ENCODE peak calls at places on chromosomes 4 and X, in seven cellular contexts. One of them, this sample, is unnamed.

GRCh38 chr4:38462659-38463058 is 201.3 kb upstream of the KLF3 start:
- DNase-seq in GM12865: no peak
- DNase-seq in cardiac fibroblast: no peak
- DNase-seq in mesothelial cell of epicardium: no peak
- DNase-seq in GM10248: no peak
- DNase-seq in WTC11: no peak
- DNase-seq in MM.1S: no peak
- DNase-seq in this sample: no peak

GRCh38 chrX:133968109-133968508 is 17.3 kb downstream of the GPC3 start:
- DNase-seq in MM.1S: no peak
- DNase-seq in WTC11: no peak
- DNase-seq in cardiac fibroblast: no peak
- DNase-seq in GM12865: no peak
- DNase-seq in mesothelial cell of epicardium: no peak
- DNase-seq in GM10248: no peak
- DNase-seq in this sample: no peak

GRCh38 chr4:14180983-14181601 is 553.6 kb upstream of the BOD1L1 start:
- DNase-seq in WTC11: no peak
- DNase-seq in GM12865: no peak
- DNase-seq in cardiac fibroblast: peak
- DNase-seq in MM.1S: no peak
- DNase-seq in GM10248: no peak
- DNase-seq in mesothelial cell of epicardium: no peak
- DNase-seq in this sample: no peak

GRCh38 chr4:11151500-11151899 is 277.2 kb downstream of the HS3ST1 start:
- DNase-seq in MM.1S: peak
- DNase-seq in cardiac fibroblast: no peak
- DNase-seq in WTC11: no peak
- DNase-seq in GM10248: no peak
- DNase-seq in mesothelial cell of epicardium: no peak
- DNase-seq in GM12865: peak
- DNase-seq in this sample: no peak

GRCh38 chrX:65932173-65933084 is 107.5 kb downstream of the VSIG4 start:
- DNase-seq in WTC11: peak
- DNase-seq in GM10248: no peak
- DNase-seq in mesothelial cell of epicardium: no peak
- DNase-seq in GM12865: no peak
- DNase-seq in MM.1S: no peak
- DNase-seq in cardiac fibroblast: no peak
- DNase-seq in this sample: no peak

GRCh38 chr4:151667666-151668065 is 93.1 kb downstream of the GATB start:
- DNase-seq in GM12865: no peak
- DNase-seq in cardiac fibroblast: no peak
- DNase-seq in GM10248: no peak
- DNase-seq in mesothelial cell of epicardium: no peak
- DNase-seq in MM.1S: no peak
- DNase-seq in WTC11: no peak
- DNase-seq in this sample: no peak

GRCh38 chrX:32137525-32137924 is 1065.7 kb upstream of the FTHL17 start:
- DNase-seq in MM.1S: peak
- DNase-seq in mesothelial cell of epicardium: peak
- DNase-seq in GM10248: no peak
- DNase-seq in GM12865: peak
- DNase-seq in cardiac fibroblast: peak
- DNase-seq in WTC11: peak
- DNase-seq in this sample: no peak

GRCh38 chr4:27010334-27010940 is 149.8 kb downstream of the STIM2 start:
- DNase-seq in mesothelial cell of epicardium: peak
- DNase-seq in WTC11: peak
- DNase-seq in MM.1S: peak
- DNase-seq in GM12865: peak
- DNase-seq in GM10248: peak
- DNase-seq in cardiac fibroblast: peak
- DNase-seq in this sample: no peak

GRCh38 chr4:152594981-152595916 is 59.4 kb upstream of the FBXW7 start:
- DNase-seq in cardiac fibroblast: no peak
- DNase-seq in GM10248: no peak
- DNase-seq in WTC11: no peak
- DNase-seq in MM.1S: no peak
- DNase-seq in mesothelial cell of epicardium: no peak
- DNase-seq in GM12865: peak
- DNase-seq in this sample: no peak

GRCh38 chr4:94758700-94759399 is 1.1 kb downstream of the BMPR1B start:
- DNase-seq in WTC11: peak
- DNase-seq in mesothelial cell of epicardium: no peak
- DNase-seq in GM10248: peak
- DNase-seq in GM12865: no peak
- DNase-seq in MM.1S: no peak
- DNase-seq in cardiac fibroblast: peak
- DNase-seq in this sample: no peak

GRCh38 chr4:177185579-177185978 is 124.1 kb upstream of the NEIL3 start:
- DNase-seq in GM10248: no peak
- DNase-seq in MM.1S: no peak
- DNase-seq in WTC11: no peak
- DNase-seq in mesothelial cell of epicardium: no peak
- DNase-seq in cardiac fibroblast: no peak
- DNase-seq in GM12865: no peak
- DNase-seq in this sample: no peak
- TF ChIP-seq CTCF in GM10248: no peak
- TF ChIP-seq CTCF in MM.1S: no peak
- TF ChIP-seq CTCF in WTC11: no peak
- TF ChIP-seq CTCF in mesothelial cell of epicardium: no peak
- TF ChIP-seq CTCF in cardiac fibroblast: no peak
- TF ChIP-seq CTCF in GM12865: no peak
- TF ChIP-seq CTCF in this sample: no peak

DNA sequence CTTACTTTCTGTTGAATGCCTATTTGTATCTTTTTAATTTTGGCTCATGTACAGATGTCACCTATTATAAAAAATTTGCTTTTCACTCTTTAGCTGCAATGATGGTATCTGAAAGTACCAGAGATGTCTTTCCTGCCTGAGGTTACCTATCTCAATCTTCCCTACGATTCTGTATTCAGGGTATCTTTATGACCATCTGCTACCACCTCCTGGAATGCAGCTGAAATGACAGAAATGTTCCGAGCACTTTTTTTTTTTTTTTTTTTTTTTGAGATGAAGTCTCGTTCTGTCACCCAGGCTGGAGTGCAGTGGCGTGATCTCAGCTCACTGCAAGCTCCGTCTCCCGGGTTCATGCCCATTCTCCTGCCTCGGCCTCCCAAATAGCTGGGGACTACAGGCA is 136.4 kb downstream of the REPS2 start:
- DNase-seq in WTC11: no peak
- DNase-seq in cardiac fibroblast: peak
- DNase-seq in mesothelial cell of epicardium: no peak
- DNase-seq in MM.1S: peak
- DNase-seq in GM12865: peak
- DNase-seq in GM10248: no peak
- DNase-seq in this sample: no peak
- TF ChIP-seq CTCF in WTC11: no peak
- TF ChIP-seq CTCF in cardiac fibroblast: no peak
- TF ChIP-seq CTCF in mesothelial cell of epicardium: no peak
- TF ChIP-seq CTCF in MM.1S: peak
- TF ChIP-seq CTCF in GM12865: peak
- TF ChIP-seq CTCF in GM10248: no peak
- TF ChIP-seq CTCF in this sample: no peak

DNA sequence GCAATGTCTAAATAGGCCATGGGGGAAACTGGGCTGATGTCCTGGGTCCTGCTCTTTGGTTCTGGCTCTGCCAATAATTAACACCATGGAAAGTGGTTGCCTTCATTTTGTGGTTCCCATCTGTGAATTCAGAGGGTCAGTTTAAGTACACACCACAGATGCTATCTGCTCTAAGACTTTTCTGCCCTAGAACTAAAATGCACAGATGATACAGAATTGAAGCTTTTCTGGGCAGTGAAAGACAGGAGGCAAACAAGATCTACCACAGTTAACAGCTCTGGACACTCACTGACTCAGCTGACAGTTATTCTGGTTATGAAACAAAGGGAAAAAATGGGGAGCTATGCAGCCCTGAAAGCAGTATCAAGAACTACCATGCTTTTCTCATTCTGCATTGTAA is 37.3 kb downstream of the APBB2 start:
- DNase-seq in MM.1S: no peak
- DNase-seq in mesothelial cell of epicardium: no peak
- DNase-seq in cardiac fibroblast: peak
- DNase-seq in WTC11: no peak
- DNase-seq in GM12865: no peak
- DNase-seq in GM10248: no peak
- DNase-seq in this sample: no peak
- TF ChIP-seq CTCF in MM.1S: no peak
- TF ChIP-seq CTCF in mesothelial cell of epicardium: no peak
- TF ChIP-seq CTCF in cardiac fibroblast: peak
- TF ChIP-seq CTCF in WTC11: no peak
- TF ChIP-seq CTCF in GM12865: no peak
- TF ChIP-seq CTCF in GM10248: no peak
- TF ChIP-seq CTCF in this sample: no peak

GRCh38 chrX:22389544-22390243 is 117.0 kb downstream of the CBLL2 start:
- DNase-seq in GM12865: no peak
- DNase-seq in WTC11: no peak
- DNase-seq in MM.1S: no peak
- DNase-seq in cardiac fibroblast: peak
- DNase-seq in mesothelial cell of epicardium: no peak
- DNase-seq in GM10248: no peak
- DNase-seq in this sample: no peak
- TF ChIP-seq CTCF in GM12865: no peak
- TF ChIP-seq CTCF in WTC11: no peak
- TF ChIP-seq CTCF in MM.1S: no peak
- TF ChIP-seq CTCF in cardiac fibroblast: no peak
- TF ChIP-seq CTCF in mesothelial cell of epicardium: no peak
- TF ChIP-seq CTCF in GM10248: no peak
- TF ChIP-seq CTCF in this sample: no peak

GRCh38 chrX:13598877-13599276 is 29.5 kb downstream of the EGFL6 start:
- DNase-seq in GM10248: no peak
- DNase-seq in mesothelial cell of epicardium: no peak
- DNase-seq in cardiac fibroblast: peak
- DNase-seq in WTC11: peak
- DNase-seq in GM12865: no peak
- DNase-seq in MM.1S: no peak
- DNase-seq in this sample: no peak
- TF ChIP-seq CTCF in GM10248: peak
- TF ChIP-seq CTCF in mesothelial cell of epicardium: no peak
- TF ChIP-seq CTCF in cardiac fibroblast: peak
- TF ChIP-seq CTCF in WTC11: no peak
- TF ChIP-seq CTCF in GM12865: no peak
- TF ChIP-seq CTCF in MM.1S: no peak
- TF ChIP-seq CTCF in this sample: no peak

This sample was measured in thoracic aorta.